ENCODE peak calls at places on chromosomes 13 and 19, in five cellular contexts. One of them, this sample, is unnamed.

GRCh38 chr13:30339721-30340366 is 32.5 kb upstream of the KATNAL1 start:
- DNase-seq in K562: peak
- DNase-seq in WTC11: no peak
- DNase-seq in H1: no peak
- DNase-seq in HepG2: no peak
- DNase-seq in this sample: no peak

GRCh38 chr19:37635076-37636056 is 19.9 kb downstream of the ZFP30 start:
- DNase-seq in HepG2: no peak
- DNase-seq in K562: no peak
- DNase-seq in H1: no peak
- DNase-seq in WTC11: no peak
- DNase-seq in this sample: no peak

GRCh38 chr19:47601180-47601904 is 7.6 kb upstream of the BICRA start:
- DNase-seq in WTC11: no peak
- DNase-seq in K562: peak
- DNase-seq in H1: no peak
- DNase-seq in HepG2: peak
- DNase-seq in this sample: no peak

GRCh38 chr13:33639640-33640080 is 178.3 kb upstream of the RFC3 start:
- DNase-seq in K562: no peak
- DNase-seq in HepG2: peak
- DNase-seq in WTC11: no peak
- DNase-seq in H1: no peak
- DNase-seq in this sample: peak

GRCh38 chr19:7705387-7706187 is 3.7 kb upstream of the FCER2 start:
- DNase-seq in H1: no peak
- DNase-seq in K562: no peak
- DNase-seq in WTC11: no peak
- DNase-seq in HepG2: no peak
- DNase-seq in this sample: peak

GRCh38 chr13:70941454-70941853 is 833.2 kb upstream of the KLHL1 start:
- DNase-seq in WTC11: no peak
- DNase-seq in K562: no peak
- DNase-seq in HepG2: peak
- DNase-seq in H1: no peak
- DNase-seq in this sample: no peak

GRCh38 chr13:57340878-57341277 is 173.9 kb downstream of the PRR20E start:
- DNase-seq in H1: no peak
- DNase-seq in WTC11: no peak
- DNase-seq in HepG2: no peak
- DNase-seq in K562: no peak
- DNase-seq in this sample: no peak

GRCh38 chr13:63625869-63626268 is 2210.2 kb upstream of the PCDH20 start:
- DNase-seq in WTC11: no peak
- DNase-seq in K562: no peak
- DNase-seq in HepG2: no peak
- DNase-seq in H1: no peak
- DNase-seq in this sample: no peak

GRCh38 chr13:34107814-34108213 is 289.9 kb downstream of the RFC3 start:
- DNase-seq in H1: no peak
- DNase-seq in HepG2: no peak
- DNase-seq in K562: no peak
- DNase-seq in WTC11: no peak
- DNase-seq in this sample: no peak

GRCh38 chr19:45136507-45137178 is 24.1 kb downstream of the NKPD1 start:
- DNase-seq in K562: no peak
- DNase-seq in H1: no peak
- DNase-seq in HepG2: no peak
- DNase-seq in WTC11: no peak
- DNase-seq in this sample: no peak

GRCh38 chr19:48513289-48514122 is 1.9 kb upstream of the LMTK3 start:
- DNase-seq in HepG2: peak
- DNase-seq in H1: peak
- DNase-seq in K562: peak
- DNase-seq in WTC11: peak
- DNase-seq in this sample: no peak

GRCh38 chr19:4295972-4296771 is 6.0 kb downstream of the TMIGD2 start:
- DNase-seq in H1: no peak
- DNase-seq in WTC11: no peak
- DNase-seq in K562: no peak
- DNase-seq in HepG2: no peak
- DNase-seq in this sample: no peak

DNA sequence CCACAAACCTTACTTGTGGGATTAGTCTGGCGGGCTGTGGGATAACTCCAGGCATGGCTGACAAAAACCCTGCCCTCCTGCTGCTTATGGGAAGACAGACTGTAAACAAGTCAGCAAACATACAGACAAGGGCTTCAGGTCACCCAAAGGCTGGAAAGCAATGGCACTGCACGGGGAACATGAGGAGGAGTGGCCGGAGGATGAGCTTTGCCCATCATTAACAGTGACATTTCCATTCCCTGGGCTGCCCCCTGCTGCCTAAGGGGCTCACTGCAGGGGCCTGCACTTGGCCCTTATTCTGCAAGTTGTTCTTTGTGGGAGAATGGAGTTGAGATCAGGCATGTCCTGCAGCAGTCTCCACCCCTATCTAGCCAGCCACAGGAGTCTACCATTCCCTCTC is 91.3 kb downstream of the UQCRFS1 start:
- DNase-seq in K562: peak
- DNase-seq in WTC11: peak
- DNase-seq in H1: peak
- DNase-seq in HepG2: no peak
- DNase-seq in this sample: no peak
- TF ChIP-seq CREB1 in K562: no peak
- TF ChIP-seq CREB1 in WTC11: no peak
- TF ChIP-seq CREB1 in H1: no peak
- TF ChIP-seq CREB1 in HepG2: no peak
- TF ChIP-seq CREB1 in this sample: no peak

GRCh38 chr19:35257113-35257461 is 8.3 kb downstream of the LSR start:
- DNase-seq in H1: no peak
- DNase-seq in HepG2: no peak
- DNase-seq in K562: no peak
- DNase-seq in WTC11: peak
- DNase-seq in this sample: no peak

GRCh38 chr19:35264281-35265125 is 4.3 kb upstream of the USF2 start:
- DNase-seq in WTC11: peak
- DNase-seq in K562: no peak
- DNase-seq in HepG2: no peak
- DNase-seq in H1: no peak
- DNase-seq in this sample: no peak

GRCh38 chr19:35262101-35262761 is 6.5 kb upstream of the USF2 start:
- DNase-seq in HepG2: no peak
- DNase-seq in H1: no peak
- DNase-seq in WTC11: peak
- DNase-seq in K562: no peak
- DNase-seq in this sample: no peak

GRCh38 chr19:35261356-35262100 is 7.2 kb upstream of the USF2 start:
- DNase-seq in WTC11: peak
- DNase-seq in H1: no peak
- DNase-seq in HepG2: no peak
- DNase-seq in K562: no peak
- DNase-seq in this sample: no peak

DNA sequence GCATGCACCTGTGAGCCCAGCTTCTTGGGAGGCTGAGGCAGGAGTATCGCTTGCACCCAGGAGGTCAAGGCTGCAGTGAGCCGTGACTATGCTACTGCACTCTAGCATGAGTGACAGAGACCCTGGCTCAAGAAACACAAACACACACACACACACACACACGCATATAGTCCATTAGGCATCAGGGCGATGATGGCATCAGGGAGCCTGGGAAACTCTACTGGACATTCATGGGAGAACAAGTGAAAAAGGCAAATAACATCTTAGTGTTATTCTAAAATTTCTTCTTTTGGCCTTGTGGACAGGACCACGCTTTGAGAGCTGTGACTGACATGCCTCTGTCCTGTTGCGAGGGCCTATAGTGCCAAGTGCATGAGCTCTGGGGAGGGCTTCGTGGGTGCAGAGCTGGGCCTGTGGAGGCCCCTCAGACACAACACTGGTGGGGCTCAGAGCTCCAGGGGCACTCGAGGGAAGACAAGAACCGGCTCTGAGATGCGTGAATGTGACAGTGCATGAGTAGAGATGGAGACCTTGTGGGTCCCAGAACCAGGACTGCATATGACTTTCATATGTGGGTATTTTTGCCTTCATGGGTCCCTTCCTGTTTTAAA is 8.0 kb upstream of the USF2 start:
- DNase-seq in K562: no peak
- DNase-seq in WTC11: peak
- DNase-seq in HepG2: no peak
- DNase-seq in H1: no peak
- DNase-seq in this sample: no peak
- TF ChIP-seq ATF2 in K562: no peak
- TF ChIP-seq ATF2 in WTC11: no peak
- TF ChIP-seq ATF2 in HepG2: no peak
- TF ChIP-seq ATF2 in H1: no peak
- TF ChIP-seq ATF2 in this sample: no peak

GRCh38 chr13:40755082-40755755 is 15.8 kb downstream of the MRPS31 start:
- DNase-seq in K562: no peak
- DNase-seq in H1: no peak
- DNase-seq in HepG2: no peak
- DNase-seq in WTC11: no peak
- DNase-seq in this sample: no peak
- TF ChIP-seq CREB1 in K562: no peak
- TF ChIP-seq CREB1 in H1: no peak
- TF ChIP-seq CREB1 in HepG2: no peak
- TF ChIP-seq CREB1 in WTC11: no peak
- TF ChIP-seq CREB1 in this sample: no peak

GRCh38 chr13:72400859-72401258 is 326.6 kb downstream of the MZT1 start:
- DNase-seq in WTC11: no peak
- DNase-seq in HepG2: no peak
- DNase-seq in K562: no peak
- DNase-seq in H1: no peak
- DNase-seq in this sample: no peak

GRCh38 chr13:72405441-72405840 is 322.0 kb downstream of the MZT1 start:
- DNase-seq in H1: no peak
- DNase-seq in WTC11: no peak
- DNase-seq in HepG2: no peak
- DNase-seq in K562: no peak
- DNase-seq in this sample: no peak

GRCh38 chr13:72399351-72399750 is 328.1 kb downstream of the MZT1 start:
- DNase-seq in HepG2: no peak
- DNase-seq in WTC11: no peak
- DNase-seq in H1: no peak
- DNase-seq in K562: no peak
- DNase-seq in this sample: no peak

DNA sequence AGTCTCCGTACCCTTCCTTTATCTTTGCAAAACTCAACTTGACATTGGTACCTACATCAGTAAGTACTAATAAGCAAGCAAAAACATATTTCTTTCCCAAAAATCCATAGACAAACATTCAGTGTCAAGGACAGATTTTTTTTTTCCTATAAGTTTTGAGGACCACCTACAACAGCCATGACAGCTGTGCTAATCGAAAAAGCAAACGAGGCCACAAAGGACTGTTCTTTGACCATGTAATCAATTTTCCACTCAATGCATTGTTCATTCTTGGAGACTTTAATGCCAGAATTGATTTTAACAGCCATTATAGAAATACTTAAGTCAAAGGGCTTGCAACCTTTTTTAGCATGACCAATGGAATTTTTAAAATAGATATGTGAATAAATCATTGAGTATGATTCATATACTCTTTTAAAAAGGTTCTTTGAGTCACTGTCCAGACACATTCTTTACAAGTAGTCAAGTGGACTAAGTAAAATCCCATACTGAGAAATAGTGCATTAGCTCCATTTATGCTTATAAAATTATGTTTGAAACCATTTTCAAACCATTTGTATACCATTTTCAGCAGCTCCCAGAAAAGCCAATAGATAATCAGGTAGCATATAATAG is 323.9 kb downstream of the MZT1 start:
- DNase-seq in K562: no peak
- DNase-seq in WTC11: no peak
- DNase-seq in HepG2: no peak
- DNase-seq in H1: no peak
- DNase-seq in this sample: no peak
- TF ChIP-seq ATF2 in K562: no peak
- TF ChIP-seq ATF2 in WTC11: no peak
- TF ChIP-seq ATF2 in HepG2: no peak
- TF ChIP-seq ATF2 in H1: no peak
- TF ChIP-seq ATF2 in this sample: no peak

GRCh38 chr13:40386586-40386985 is 279.9 kb downstream of the FOXO1 start:
- DNase-seq in HepG2: no peak
- DNase-seq in K562: no peak
- DNase-seq in H1: no peak
- DNase-seq in WTC11: no peak
- DNase-seq in this sample: no peak
- TF ChIP-seq CREB1 in HepG2: no peak
- TF ChIP-seq CREB1 in K562: no peak
- TF ChIP-seq CREB1 in H1: no peak
- TF ChIP-seq CREB1 in WTC11: no peak
- TF ChIP-seq CREB1 in this sample: no peak

GRCh38 chr19:19133985-19134384 is 4.3 kb downstream of the TMEM161A start:
- DNase-seq in HepG2: no peak
- DNase-seq in WTC11: no peak
- DNase-seq in H1: no peak
- DNase-seq in K562: no peak
- DNase-seq in this sample: no peak

GRCh38 chr19:19137556-19138109 is 645 bp downstream of the TMEM161A start:
- DNase-seq in K562: peak
- DNase-seq in H1: no peak
- DNase-seq in HepG2: no peak
- DNase-seq in WTC11: no peak
- DNase-seq in this sample: no peak

GRCh38 chr19:19131989-19132388 is 6.3 kb downstream of the TMEM161A start:
- DNase-seq in WTC11: no peak
- DNase-seq in HepG2: no peak
- DNase-seq in K562: no peak
- DNase-seq in H1: no peak
- DNase-seq in this sample: no peak

GRCh38 chr19:19132912-19133311 is 5.4 kb downstream of the TMEM161A start:
- DNase-seq in HepG2: no peak
- DNase-seq in K562: no peak
- DNase-seq in H1: no peak
- DNase-seq in WTC11: no peak
- DNase-seq in this sample: no peak

DNA sequence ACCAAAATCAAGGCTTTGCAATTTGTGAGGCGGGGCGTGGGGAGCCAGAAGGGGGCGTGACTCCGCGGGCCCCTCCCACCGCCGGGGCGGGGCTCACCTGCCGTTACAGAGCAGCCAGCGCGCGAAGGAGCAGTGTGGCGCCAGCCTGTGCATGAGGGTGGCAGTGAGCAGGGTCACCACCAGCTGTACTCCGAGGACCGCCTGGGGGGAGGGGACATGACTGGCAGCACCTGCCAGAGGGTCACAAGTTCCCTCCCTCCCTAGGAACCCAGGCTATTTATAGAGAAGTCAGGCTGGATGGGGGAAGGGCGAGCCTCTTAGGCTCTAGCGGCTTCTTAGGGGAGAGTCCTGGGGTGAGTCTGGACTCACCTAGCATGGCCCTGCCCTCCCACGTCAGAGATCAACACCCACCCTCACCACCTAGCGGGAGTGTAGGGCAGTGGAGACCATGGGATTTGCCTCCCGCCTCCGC is 3.6 kb downstream of the TMEM161A start:
- DNase-seq in HepG2: no peak
- DNase-seq in K562: peak
- DNase-seq in WTC11: peak
- DNase-seq in H1: peak
- DNase-seq in this sample: no peak
- TF ChIP-seq ATF2 in HepG2: no peak
- TF ChIP-seq ATF2 in K562: no peak
- TF ChIP-seq ATF2 in WTC11: no peak
- TF ChIP-seq ATF2 in H1: peak
- TF ChIP-seq ATF2 in this sample: no peak